ENCODE peak calls at places on chromosomes 16 and 17, in five cellular contexts. V is sigmoid colon, Y is transverse colon, J is ovary, Q is K562. S is an unnamed sample.

GRCh38 chr16:84922351-84923135 is 88.8 kb downstream of the ZDHHC7 start:
- DNase-seq in V (peak), Y (peak), J (peak), Q (peak), S (no peak)

GRCh38 chr17:19254651-19255050 is 17.5 kb downstream of the EPN2 start:
- DNase-seq in V (peak), Y (no peak), J (no peak), Q (no peak), S (no peak)

GRCh38 chr17:42612013-42612412 is 2.5 kb downstream of the TUBG1 start:
- DNase-seq in V (no peak), Y (no peak), J (no peak), Q (no peak), S (no peak)

GRCh38 chr17:41660221-41660711 is 28.4 kb upstream of the EIF1 start:
- DNase-seq in V (no peak), Y (no peak), J (no peak), Q (no peak), S (no peak)

GRCh38 chr17:73118876-73119485 is 26.5 kb upstream of the SLC39A11 start:
- DNase-seq in V (no peak), Y (no peak), J (no peak), Q (no peak), S (no peak)

GRCh38 chr16:23608194-23608593 is 12.1 kb upstream of the NDUFAB1 start:
- DNase-seq in V (no peak), Y (no peak), J (no peak), Q (no peak), S (no peak)

GRCh38 chr16:87411375-87412271 is 19.5 kb downstream of the MAP1LC3B start:
- DNase-seq in V (peak), Y (no peak), J (no peak), Q (no peak), S (no peak)

GRCh38 chr16:87542531-87543102 is 49.8 kb upstream of the ZCCHC14 start:
- DNase-seq in V (no peak), Y (no peak), J (no peak), Q (no peak), S (no peak)

GRCh38 chr16:53456625-53457024 is 22.4 kb downstream of the RBL2 start:
- DNase-seq in V (no peak), Y (no peak), J (no peak), Q (no peak), S (no peak)

GRCh38 chr17:11144358-11145233 is 96.4 kb upstream of the SHISA6 start:
- DNase-seq in V (no peak), Y (peak), J (no peak), Q (peak), S (no peak)

GRCh38 chr17:13996758-13997157 is 72.5 kb upstream of the COX10 start:
- DNase-seq in V (no peak), Y (no peak), J (no peak), Q (no peak), S (no peak)

GRCh38 chr17:71899317-71899716 is 221.5 kb upstream of the SOX9 start:
- DNase-seq in V (no peak), Y (no peak), J (no peak), Q (no peak), S (no peak)

GRCh38 chr16:84391151-84391873 is 23.0 kb downstream of the ATP2C2 start:
- DNase-seq in V (no peak), Y (no peak), J (no peak), Q (no peak), S (no peak)

GRCh38 chr16:54355251-54355650 is 68.7 kb upstream of the IRX3 start:
- DNase-seq in V (no peak), Y (no peak), J (no peak), Q (no peak), S (no peak)

GRCh38 chr16:75042423-75043174 is 43.8 kb downstream of the ZNRF1 start:
- DNase-seq in V (no peak), Y (no peak), J (no peak), Q (no peak), S (no peak)
- H3K27ac ChIP-seq in V (peak), Y (peak), J (no peak), Q (peak), S (no peak)

DNA sequence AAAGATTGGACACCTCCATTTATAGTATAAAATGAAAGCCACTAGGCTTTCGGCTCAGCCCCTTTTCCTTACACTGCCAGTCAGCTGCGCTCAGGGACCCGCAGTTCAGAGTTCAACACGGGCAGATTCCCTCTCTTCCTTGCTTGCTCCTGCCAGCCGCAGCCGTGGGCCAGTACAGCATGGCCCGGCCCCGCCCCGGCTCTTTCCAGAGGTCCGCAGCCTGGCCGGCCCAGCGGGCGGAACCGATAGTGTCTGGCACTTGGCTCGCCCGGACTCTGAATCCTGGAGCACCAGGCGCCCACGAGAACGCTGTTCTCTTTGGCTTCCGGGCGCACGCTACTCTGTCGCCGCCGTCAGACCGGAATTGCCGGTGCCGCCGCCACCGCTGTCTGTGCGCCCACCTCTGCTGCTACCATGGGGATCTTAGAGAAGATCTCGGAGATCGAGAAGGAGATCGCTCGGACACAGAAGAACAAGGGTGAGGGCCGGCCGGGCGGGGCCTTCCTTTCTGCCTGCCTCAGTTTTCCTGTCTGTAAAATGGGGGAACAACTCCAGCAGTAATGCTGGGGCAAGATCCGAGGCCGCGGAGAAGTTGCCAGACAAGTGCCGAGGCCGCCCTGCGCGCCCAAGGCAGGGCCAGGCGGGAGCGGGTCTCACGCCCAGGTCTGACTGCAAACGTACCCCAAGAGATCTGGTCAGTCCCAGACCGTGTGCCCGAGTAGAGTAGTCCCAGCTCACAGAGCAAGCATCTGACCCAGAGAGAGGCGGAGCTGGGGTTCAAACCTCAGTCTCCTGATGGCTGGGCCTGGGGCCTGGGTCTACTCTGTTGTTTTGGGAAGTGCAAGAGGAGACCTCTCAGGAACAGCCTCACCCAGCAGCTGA is at the start of gene DRG2:
- DNase-seq in V (peak), Y (peak), J (peak), Q (peak), S (peak)
- TF ChIP-seq EP300 in V (peak), Y (no peak), J (no peak), Q (peak), S (no peak)

DNA sequence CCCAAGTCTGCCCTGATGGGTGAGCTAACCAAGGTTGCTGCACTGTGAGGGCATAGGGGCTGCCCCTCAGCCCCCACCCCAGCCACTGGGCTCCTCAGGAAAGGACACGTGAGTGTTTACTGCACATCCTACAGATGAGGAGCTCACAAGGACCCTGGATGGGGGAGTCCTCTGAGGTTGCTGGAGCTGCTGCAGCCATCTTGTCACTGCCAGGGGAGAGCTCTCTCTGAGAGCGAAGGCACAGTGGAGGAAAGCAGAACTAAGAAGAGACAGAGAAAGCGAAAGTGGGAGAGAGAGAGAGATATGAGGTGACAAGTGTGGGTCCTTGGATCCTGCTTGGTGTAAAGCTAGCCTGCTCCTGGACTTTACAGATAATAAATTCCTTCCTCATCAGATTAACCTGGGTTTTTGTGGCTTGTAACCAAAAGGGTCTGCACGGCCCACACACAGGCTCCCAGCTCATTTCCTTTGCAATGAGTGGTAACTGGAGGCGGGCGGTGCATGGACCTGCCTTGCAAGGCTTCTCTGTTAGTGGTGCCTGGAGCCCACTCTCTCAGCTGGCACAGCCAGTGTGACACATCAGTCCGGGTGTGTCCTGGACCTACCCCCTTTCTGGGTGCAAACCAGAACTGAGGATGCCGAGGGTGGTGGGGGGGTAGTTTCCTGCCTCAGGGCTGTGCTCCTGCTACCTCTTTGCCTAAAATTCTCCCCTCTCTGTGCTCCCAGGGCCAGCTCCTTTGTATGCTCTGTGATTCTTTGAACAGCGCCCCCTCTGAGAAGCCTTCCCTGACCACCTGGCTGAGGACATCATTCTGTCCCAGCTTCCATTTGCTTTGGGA is 14.2 kb downstream of the SNX20 start:
- DNase-seq in V (no peak), Y (no peak), J (no peak), Q (no peak), S (no peak)
- TF ChIP-seq POLR2A in V (no peak), Y (no peak), J (no peak), Q (no peak), S (no peak)

DNA sequence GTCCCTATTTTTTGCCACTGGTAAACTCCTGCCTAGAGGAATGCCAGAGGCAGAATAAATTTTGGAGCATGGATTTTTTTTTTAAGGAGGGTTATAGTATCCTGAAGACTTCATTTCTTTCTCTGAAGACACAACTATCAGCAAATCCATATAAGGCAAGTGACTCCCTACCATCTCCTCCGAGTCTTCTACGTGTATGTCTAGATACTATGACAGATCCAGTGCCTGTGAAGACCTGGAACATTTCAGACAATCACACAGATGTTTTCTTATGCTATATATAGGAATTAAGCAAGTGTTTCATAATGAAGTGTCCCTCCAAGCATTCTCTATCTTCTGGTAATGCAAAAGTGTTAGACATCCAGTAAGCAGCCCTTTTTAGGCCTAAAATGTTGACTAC is 255.5 kb upstream of the TBX2 start:
- DNase-seq in V (no peak), Y (no peak), J (no peak), Q (no peak), S (no peak)
- H3K27ac ChIP-seq in V (no peak), Y (no peak), J (no peak), Q (no peak), S (no peak)

GRCh38 chr16:49857423-49858181 is 1.7 kb upstream of the ZNF423 start:
- DNase-seq in V (peak), Y (peak), J (peak), Q (peak), S (no peak)

GRCh38 chr16:49856741-49857330 is 924 bp upstream of the ZNF423 start:
- DNase-seq in V (peak), Y (peak), J (peak), Q (peak), S (peak)

GRCh38 chr16:49855822-49856740 is at the start of gene ZNF423:
- DNase-seq in V (no peak), Y (peak), J (peak), Q (no peak), S (no peak)

GRCh38 chr16:49854227-49855203 is 1.4 kb downstream of the ZNF423 start:
- DNase-seq in V (peak), Y (peak), J (peak), Q (no peak), S (no peak)

DNA sequence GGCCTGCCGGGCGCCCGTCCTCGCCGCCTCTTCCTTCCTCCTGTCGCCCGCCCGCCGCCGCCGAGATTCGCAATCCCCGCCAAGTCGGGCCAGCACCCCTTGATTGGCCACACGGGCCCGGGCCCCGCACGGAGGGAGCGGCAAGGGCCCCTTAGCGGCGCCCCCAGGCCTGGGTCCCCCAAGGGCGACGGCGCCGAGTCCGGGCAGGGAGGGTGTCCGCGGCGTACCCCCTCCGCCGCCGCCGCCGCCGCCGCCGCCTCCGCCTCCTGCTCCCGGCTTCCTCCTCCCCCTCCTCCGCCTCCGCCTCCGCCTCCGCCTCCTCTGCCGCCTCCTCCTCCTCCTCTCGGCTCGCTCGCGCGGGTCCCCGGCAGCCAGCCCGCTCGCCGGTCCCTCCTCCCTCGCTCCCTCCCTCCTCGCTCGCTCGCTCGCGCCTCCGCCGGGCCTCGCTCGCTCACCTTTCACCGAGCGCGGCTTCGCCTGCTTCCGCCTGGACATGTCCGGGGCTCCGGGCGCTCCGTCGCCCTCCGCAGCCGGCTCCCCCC is 561 bp downstream of the ZNF423 start:
- DNase-seq in V (peak), Y (peak), J (peak), Q (peak), S (peak)
- TF ChIP-seq EP300 in V (no peak), Y (no peak), J (no peak), Q (no peak), S (no peak)

GRCh38 chr17:44210342-44211192 is 8.9 kb downstream of the UBTF start:
- DNase-seq in V (peak), Y (peak), J (peak), Q (peak), S (peak)
- TF ChIP-seq POLR2A in V (no peak), Y (no peak), J (peak), Q (peak), S (no peak)

GRCh38 chr17:79223953-79224352 is 149.3 kb downstream of the ENGASE start:
- DNase-seq in V (no peak), Y (no peak), J (no peak), Q (no peak), S (no peak)

GRCh38 chr17:79223471-79223870 is 148.8 kb downstream of the ENGASE start:
- DNase-seq in V (no peak), Y (no peak), J (no peak), Q (no peak), S (no peak)

GRCh38 chr17:79224903-79225302 is 150.3 kb downstream of the ENGASE start:
- DNase-seq in V (no peak), Y (no peak), J (no peak), Q (no peak), S (no peak)

GRCh38 chr17:79224476-79224875 is 149.9 kb downstream of the ENGASE start:
- DNase-seq in V (no peak), Y (no peak), J (no peak), Q (no peak), S (no peak)

GRCh38 chr17:79226037-79226436 is 151.4 kb downstream of the ENGASE start:
- DNase-seq in V (no peak), Y (no peak), J (no peak), Q (no peak), S (no peak)
- H3K27ac ChIP-seq in V (no peak), Y (no peak), J (no peak), Q (no peak), S (no peak)

GRCh38 chr16:59941581-59941980 is 1207.5 kb upstream of the GOT2 start:
- DNase-seq in V (no peak), Y (no peak), J (no peak), Q (no peak), S (no peak)
- TF ChIP-seq EP300 in V (no peak), Y (no peak), J (no peak), Q (no peak), S (no peak)

DNA sequence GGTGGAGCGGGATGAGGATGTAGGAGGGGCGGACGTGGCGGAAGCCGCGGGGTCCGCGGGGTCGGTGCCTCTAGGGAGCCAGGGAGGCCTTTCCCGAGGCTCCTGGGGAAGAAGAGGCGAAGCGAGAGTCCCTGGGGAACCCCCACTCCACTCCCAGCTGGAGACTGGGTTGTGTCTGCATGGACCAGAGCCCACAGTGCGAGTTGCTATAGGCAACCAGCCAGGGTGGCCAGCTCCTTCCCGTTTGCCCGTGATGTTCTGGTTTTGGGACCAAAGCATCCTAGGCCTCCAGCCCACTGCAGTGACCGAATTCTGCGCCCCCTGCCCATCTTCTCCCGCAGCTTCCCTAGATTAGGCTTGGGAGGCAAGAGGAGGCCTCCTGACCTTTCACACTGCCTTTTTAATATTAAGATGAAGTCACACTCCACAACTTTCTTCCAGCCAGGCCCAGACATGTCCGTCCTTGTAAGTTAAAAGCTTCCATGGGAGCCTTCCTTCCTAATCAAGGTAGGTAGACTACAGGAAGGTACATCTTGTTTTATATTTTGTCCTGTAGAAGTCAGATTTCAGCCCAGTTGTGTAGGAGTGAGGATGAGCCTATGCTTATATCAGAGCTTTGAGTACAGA is 469 bp downstream of the AMZ2 start:
- DNase-seq in V (peak), Y (peak), J (peak), Q (no peak), S (peak)
- TF ChIP-seq POLR2A in V (no peak), Y (no peak), J (no peak), Q (no peak), S (no peak)

DNA sequence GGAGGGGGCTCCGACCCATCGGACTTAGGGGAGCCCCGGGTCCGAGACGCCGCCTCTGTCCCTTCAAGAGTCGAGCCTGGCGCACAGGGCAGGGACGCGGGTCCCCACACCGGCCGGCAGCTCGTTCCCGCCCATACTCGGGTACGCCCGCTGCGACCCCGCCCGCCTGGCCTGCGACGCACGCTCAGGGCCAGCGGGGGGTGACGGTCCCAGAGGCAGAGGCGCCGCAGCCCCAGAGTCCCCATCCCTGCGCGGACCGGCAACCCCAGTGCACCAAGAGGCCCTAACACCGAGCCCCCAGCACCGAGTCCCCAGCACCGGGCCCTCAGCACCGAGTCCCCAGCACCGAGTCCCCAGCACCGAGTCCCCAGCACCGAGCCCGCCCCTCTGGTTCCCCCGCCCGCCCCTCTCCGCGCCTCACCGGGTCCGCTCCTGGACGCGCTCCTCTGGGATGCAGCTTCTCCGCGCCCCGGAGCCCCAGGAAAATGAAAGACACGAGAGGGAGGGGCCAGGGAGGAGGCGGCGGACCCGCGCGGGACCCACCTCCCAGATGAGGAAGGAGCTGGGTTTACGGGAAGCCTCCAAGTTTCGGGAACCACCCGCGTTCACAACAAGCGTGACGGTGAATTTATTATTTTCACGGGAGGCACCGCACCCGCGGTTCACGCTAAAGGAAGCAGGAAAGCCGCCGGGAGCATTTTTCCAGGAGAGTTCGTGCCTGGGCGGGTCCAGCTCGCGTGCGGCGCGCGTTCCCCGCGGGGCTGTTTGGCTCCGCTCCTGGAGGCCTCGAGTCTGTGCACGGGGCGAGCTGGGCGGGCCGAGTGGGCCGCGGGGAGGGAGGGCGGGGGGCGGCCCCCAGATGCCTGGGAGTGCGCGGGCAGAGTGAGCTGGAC is at the start of gene SECTM1:
- DNase-seq in V (peak), Y (peak), J (peak), Q (no peak), S (no peak)
- H3K27ac ChIP-seq in V (peak), Y (peak), J (no peak), Q (peak), S (peak)